ENCODE peak calls at places on chromosomes 12 and 14, in four cellular contexts. One of them, this sample, is unnamed.

GRCh38 chr12:113852695-113853490 is 113.2 kb downstream of the RBM19 start:
- DNase-seq in cardiac fibroblast: no peak
- DNase-seq in AG04449: no peak
- DNase-seq in neuronal stem cell: no peak
- DNase-seq in this sample: no peak

GRCh38 chr12:69442894-69443293 is 27.3 kb upstream of the FRS2 start:
- DNase-seq in cardiac fibroblast: peak; percentile 91
- DNase-seq in AG04449: no peak
- DNase-seq in neuronal stem cell: no peak
- DNase-seq in this sample: peak; percentile 49

GRCh38 chr14:52259452-52259851 is 8.0 kb upstream of the PTGDR start:
- DNase-seq in cardiac fibroblast: peak; percentile 24
- DNase-seq in AG04449: no peak
- DNase-seq in neuronal stem cell: no peak
- DNase-seq in this sample: no peak

GRCh38 chr12:62683724-62684501 is 217.3 kb downstream of the MON2 start:
- DNase-seq in cardiac fibroblast: peak; percentile 88
- DNase-seq in AG04449: no peak
- DNase-seq in neuronal stem cell: no peak
- DNase-seq in this sample: no peak

GRCh38 chr12:45349911-45350310 is 134.0 kb downstream of the ANO6 start:
- DNase-seq in cardiac fibroblast: peak; percentile 43
- DNase-seq in AG04449: no peak
- DNase-seq in neuronal stem cell: no peak
- DNase-seq in this sample: no peak

GRCh38 chr12:12020762-12021161 is 50.0 kb upstream of the BCL2L14 start:
- DNase-seq in cardiac fibroblast: no peak
- DNase-seq in AG04449: no peak
- DNase-seq in neuronal stem cell: no peak
- DNase-seq in this sample: no peak

GRCh38 chr12:4909734-4910501 is at the start of gene KCNA1:
- DNase-seq in cardiac fibroblast: peak; percentile 12
- DNase-seq in AG04449: no peak
- DNase-seq in neuronal stem cell: peak; percentile 33
- DNase-seq in this sample: no peak

GRCh38 chr12:121799175-121799841 is 4.5 kb upstream of the SETD1B start:
- DNase-seq in cardiac fibroblast: peak; percentile 83
- DNase-seq in AG04449: peak; percentile 61
- DNase-seq in neuronal stem cell: no peak
- DNase-seq in this sample: no peak

GRCh38 chr14:61177279-61178225 is 103.6 kb downstream of the TMEM30B start:
- DNase-seq in cardiac fibroblast: no peak
- DNase-seq in AG04449: no peak
- DNase-seq in neuronal stem cell: no peak
- DNase-seq in this sample: no peak

GRCh38 chr12:62767946-62768345 is 167.0 kb downstream of the PPM1H start:
- DNase-seq in cardiac fibroblast: no peak
- DNase-seq in AG04449: no peak
- DNase-seq in neuronal stem cell: no peak
- DNase-seq in this sample: no peak

GRCh38 chr14:29215853-29216252 is 449.3 kb downstream of the FOXG1 start:
- DNase-seq in cardiac fibroblast: peak; percentile 36
- DNase-seq in AG04449: no peak
- DNase-seq in neuronal stem cell: no peak
- DNase-seq in this sample: no peak

GRCh38 chr14:55976219-55976618 is 142.0 kb upstream of the PELI2 start:
- DNase-seq in cardiac fibroblast: no peak
- DNase-seq in AG04449: no peak
- DNase-seq in neuronal stem cell: no peak
- DNase-seq in this sample: no peak

GRCh38 chr14:90816686-90817436 is 631 bp upstream of the TTC7B start:
- DNase-seq in cardiac fibroblast: no peak
- DNase-seq in AG04449: no peak
- DNase-seq in neuronal stem cell: no peak
- DNase-seq in this sample: no peak

GRCh38 chr12:31303466-31303865 is 22.5 kb downstream of the SINHCAF start:
- DNase-seq in cardiac fibroblast: no peak
- DNase-seq in AG04449: no peak
- DNase-seq in neuronal stem cell: no peak
- DNase-seq in this sample: no peak

GRCh38 chr14:37078131-37078530 is 94.3 kb downstream of the SLC25A21 start:
- DNase-seq in cardiac fibroblast: no peak
- DNase-seq in AG04449: no peak
- DNase-seq in neuronal stem cell: no peak
- DNase-seq in this sample: no peak

GRCh38 chr12:52618866-52619265 is 507 bp upstream of the KRT73 start:
- DNase-seq in cardiac fibroblast: no peak
- DNase-seq in AG04449: no peak
- DNase-seq in neuronal stem cell: no peak
- DNase-seq in this sample: no peak

GRCh38 chr14:73850940-73851339 is 691 bp upstream of the PTGR2 start:
- DNase-seq in cardiac fibroblast: peak; percentile 15
- DNase-seq in AG04449: no peak
- DNase-seq in neuronal stem cell: no peak
- DNase-seq in this sample: peak; percentile 86

GRCh38 chr12:118344829-118345228 is 27.9 kb downstream of the TAOK3 start:
- DNase-seq in cardiac fibroblast: no peak
- DNase-seq in AG04449: no peak
- DNase-seq in neuronal stem cell: no peak
- DNase-seq in this sample: peak; percentile 39

GRCh38 chr12:7788316-7788689 is 899 bp upstream of the NANOG start:
- DNase-seq in cardiac fibroblast: no peak
- DNase-seq in AG04449: no peak
- DNase-seq in neuronal stem cell: no peak
- DNase-seq in this sample: no peak

GRCh38 chr14:71582705-71583104 is 349.5 kb upstream of the RGS6 start:
- DNase-seq in cardiac fibroblast: peak; percentile 39
- DNase-seq in AG04449: peak; percentile 42
- DNase-seq in neuronal stem cell: no peak
- DNase-seq in this sample: no peak

GRCh38 chr14:104975481-104976197 is 2.5 kb downstream of the AHNAK2 start:
- DNase-seq in cardiac fibroblast: no peak
- DNase-seq in AG04449: no peak
- DNase-seq in neuronal stem cell: no peak
- DNase-seq in this sample: no peak

GRCh38 chr12:104090685-104091084 is 26.4 kb downstream of the HCFC2 start:
- DNase-seq in cardiac fibroblast: no peak
- DNase-seq in AG04449: no peak
- DNase-seq in neuronal stem cell: no peak
- DNase-seq in this sample: no peak

GRCh38 chr12:26557326-26557725 is 275.7 kb downstream of the ITPR2 start:
- DNase-seq in cardiac fibroblast: no peak
- DNase-seq in AG04449: no peak
- DNase-seq in neuronal stem cell: no peak
- DNase-seq in this sample: no peak

GRCh38 chr14:76343386-76343785 is 32.6 kb upstream of the ESRRB start:
- DNase-seq in cardiac fibroblast: no peak
- DNase-seq in AG04449: no peak
- DNase-seq in neuronal stem cell: no peak
- DNase-seq in this sample: no peak

GRCh38 chr14:53516261-53516774 is 363.2 kb upstream of the DDHD1 start:
- DNase-seq in cardiac fibroblast: peak; percentile 32
- DNase-seq in AG04449: peak; percentile 64
- DNase-seq in neuronal stem cell: no peak
- DNase-seq in this sample: no peak

GRCh38 chr12:65742481-65742971 is 81.8 kb upstream of the HMGA2 start:
- DNase-seq in cardiac fibroblast: peak; percentile 56
- DNase-seq in AG04449: no peak
- DNase-seq in neuronal stem cell: peak; percentile 59
- DNase-seq in this sample: no peak

GRCh38 chr14:99609245-99610117 is 5.5 kb upstream of the CCDC85C start:
- DNase-seq in cardiac fibroblast: peak; percentile 33
- DNase-seq in AG04449: no peak
- DNase-seq in neuronal stem cell: no peak
- DNase-seq in this sample: no peak

GRCh38 chr12:76264617-76265016 is 83.6 kb downstream of the BBS10 start:
- DNase-seq in cardiac fibroblast: peak; percentile 68
- DNase-seq in AG04449: no peak
- DNase-seq in neuronal stem cell: no peak
- DNase-seq in this sample: no peak

DNA sequence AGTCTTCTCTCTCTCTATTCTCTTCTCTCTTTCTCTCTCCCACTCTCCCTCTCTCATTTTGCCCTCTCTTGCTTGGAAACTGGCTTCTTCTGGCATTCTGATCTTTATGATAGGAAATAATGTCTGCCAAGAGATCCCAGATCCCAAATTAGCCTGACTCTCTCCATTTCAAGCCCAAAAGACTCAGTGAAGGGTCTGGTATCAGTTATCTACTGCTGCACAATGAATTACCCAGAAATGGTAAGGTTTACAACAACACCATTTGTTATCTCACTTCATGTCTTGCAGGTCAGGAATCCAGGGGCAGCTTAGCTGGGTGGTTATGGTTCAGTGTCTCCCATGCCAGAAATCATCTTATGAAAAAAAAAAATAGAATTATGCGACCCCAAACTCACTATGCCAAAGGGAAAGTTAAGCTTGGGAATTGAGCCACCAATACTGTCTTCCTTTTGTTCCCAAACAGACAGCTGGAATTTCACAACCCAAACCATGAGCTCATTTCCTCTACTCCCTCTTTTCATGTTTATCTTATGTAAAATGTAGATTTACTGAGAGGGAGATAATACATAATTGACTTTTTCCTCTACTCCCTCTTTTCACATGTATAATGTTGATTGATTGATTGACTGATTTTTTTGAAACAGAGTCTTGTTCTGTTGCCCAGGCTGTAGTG is 67.8 kb upstream of the FICD start:
- DNase-seq in cardiac fibroblast: peak; percentile 26
- DNase-seq in AG04449: no peak
- DNase-seq in neuronal stem cell: no peak
- DNase-seq in this sample: no peak
- H3K4me3 ChIP-seq in cardiac fibroblast: no peak overlapping the region
- H3K4me3 ChIP-seq in AG04449: no peak overlapping the region
- H3K4me3 ChIP-seq in neuronal stem cell: no peak overlapping the region
- H3K4me3 ChIP-seq in this sample: no peak overlapping the region

GRCh38 chr14:92735344-92735743 is 13.1 kb downstream of the LGMN start:
- DNase-seq in cardiac fibroblast: no peak
- DNase-seq in AG04449: no peak
- DNase-seq in neuronal stem cell: no peak
- DNase-seq in this sample: no peak

GRCh38 chr14:92734618-92735017 is 13.8 kb downstream of the LGMN start:
- DNase-seq in cardiac fibroblast: no peak
- DNase-seq in AG04449: no peak
- DNase-seq in neuronal stem cell: no peak
- DNase-seq in this sample: no peak

GRCh38 chr14:92737206-92737605 is 11.2 kb downstream of the LGMN start:
- DNase-seq in cardiac fibroblast: no peak
- DNase-seq in AG04449: no peak
- DNase-seq in neuronal stem cell: no peak
- DNase-seq in this sample: no peak

GRCh38 chr14:92740440-92740839 is 8.0 kb downstream of the LGMN start:
- DNase-seq in cardiac fibroblast: no peak
- DNase-seq in AG04449: no peak
- DNase-seq in neuronal stem cell: no peak
- DNase-seq in this sample: no peak

GRCh38 chr14:92737619-92738188 is 10.7 kb downstream of the LGMN start:
- DNase-seq in cardiac fibroblast: no peak
- DNase-seq in AG04449: no peak
- DNase-seq in neuronal stem cell: no peak
- DNase-seq in this sample: no peak
- H3K4me3 ChIP-seq in cardiac fibroblast: no peak overlapping the region
- H3K4me3 ChIP-seq in AG04449: no peak overlapping the region
- H3K4me3 ChIP-seq in neuronal stem cell: no peak overlapping the region
- H3K4me3 ChIP-seq in this sample: no peak overlapping the region

GRCh38 chr14:57266060-57266459 is 2.6 kb downstream of the EXOC5 start:
- DNase-seq in cardiac fibroblast: peak; percentile 19
- DNase-seq in AG04449: no peak
- DNase-seq in neuronal stem cell: no peak
- DNase-seq in this sample: no peak
- H3K4me3 ChIP-seq in cardiac fibroblast: no peak overlapping the region
- H3K4me3 ChIP-seq in AG04449: no peak overlapping the region
- H3K4me3 ChIP-seq in neuronal stem cell: no peak overlapping the region
- H3K4me3 ChIP-seq in this sample: peak overlapping the region; percentile 12

DNA sequence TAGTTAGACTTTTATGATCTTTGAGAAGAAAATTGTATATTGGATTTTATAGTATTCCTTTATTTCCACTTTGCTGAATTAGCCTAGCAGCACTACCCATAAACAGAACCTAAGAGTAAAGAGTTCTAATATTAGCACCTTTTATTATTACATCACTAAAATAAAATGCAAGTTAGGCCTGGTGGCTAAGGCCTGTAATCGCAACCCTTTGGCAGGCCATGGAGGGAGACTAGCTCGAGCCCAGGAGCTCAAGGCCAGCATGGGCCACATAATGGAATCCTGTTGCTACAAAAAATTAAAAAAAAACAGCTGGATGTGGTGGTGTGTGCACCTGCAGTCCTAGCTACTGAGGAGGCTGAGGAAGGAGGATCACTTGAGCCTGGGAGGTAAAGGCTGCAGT is 288.2 kb downstream of the TRHDE start:
- DNase-seq in cardiac fibroblast: no peak
- DNase-seq in AG04449: no peak
- DNase-seq in neuronal stem cell: no peak
- DNase-seq in this sample: no peak
- H3K4me3 ChIP-seq in cardiac fibroblast: no peak overlapping the region
- H3K4me3 ChIP-seq in AG04449: no peak overlapping the region
- H3K4me3 ChIP-seq in neuronal stem cell: no peak overlapping the region
- H3K4me3 ChIP-seq in this sample: no peak overlapping the region

DNA sequence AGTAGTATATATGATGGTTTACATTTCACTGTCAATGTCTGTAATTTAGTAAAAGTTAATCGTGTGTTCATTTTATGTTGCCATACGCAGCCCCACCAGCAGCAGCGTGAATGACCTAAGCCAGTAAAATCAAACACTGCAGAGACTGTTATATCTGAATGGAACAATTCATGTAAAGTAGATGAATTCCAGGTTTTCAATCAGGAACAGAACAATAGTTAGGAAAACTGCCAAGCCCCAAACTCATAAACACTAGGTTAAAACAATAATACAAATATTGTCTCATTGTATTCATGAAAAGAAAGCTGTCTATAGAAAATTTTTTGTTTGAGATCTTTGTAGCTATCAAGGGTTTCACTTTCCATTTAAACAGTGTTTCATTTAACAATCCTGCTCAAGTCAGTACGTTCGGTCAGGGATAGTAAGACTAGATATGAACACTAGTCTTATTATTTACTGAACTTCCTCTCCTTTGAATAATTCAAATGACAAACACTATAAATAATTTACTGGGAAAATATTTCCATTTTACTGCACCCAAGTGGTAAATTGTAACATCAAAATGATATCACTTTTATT is 256.8 kb upstream of the FLRT2 start:
- DNase-seq in cardiac fibroblast: peak; percentile 3
- DNase-seq in AG04449: no peak
- DNase-seq in neuronal stem cell: no peak
- DNase-seq in this sample: no peak
- H3K4me3 ChIP-seq in cardiac fibroblast: no peak overlapping the region
- H3K4me3 ChIP-seq in AG04449: no peak overlapping the region
- H3K4me3 ChIP-seq in neuronal stem cell: no peak overlapping the region
- H3K4me3 ChIP-seq in this sample: no peak overlapping the region

DNA sequence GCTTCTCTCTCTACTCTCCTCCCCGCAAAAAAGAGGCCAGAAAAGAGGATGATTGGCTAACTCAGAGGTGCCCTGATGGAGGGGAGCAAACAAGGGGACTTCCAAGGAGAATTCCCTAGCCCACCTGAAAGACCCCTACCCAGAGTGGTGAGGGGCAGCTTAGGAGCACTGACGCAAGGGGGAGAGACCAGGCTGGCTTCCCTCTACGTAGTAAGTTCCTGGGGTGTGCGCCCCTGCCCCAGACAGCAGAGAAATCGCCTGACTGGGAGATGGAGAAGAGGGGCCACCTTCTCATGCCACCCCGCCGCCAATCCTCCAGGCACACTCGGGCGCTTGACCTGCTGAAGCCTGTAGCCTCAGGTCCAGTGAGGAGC is 2.1 kb upstream of the DIO3 start:
- DNase-seq in cardiac fibroblast: no peak
- DNase-seq in AG04449: no peak
- DNase-seq in neuronal stem cell: no peak
- DNase-seq in this sample: no peak
- H3K4me3 ChIP-seq in cardiac fibroblast: no peak overlapping the region
- H3K4me3 ChIP-seq in AG04449: no peak overlapping the region
- H3K4me3 ChIP-seq in neuronal stem cell: peak overlapping the region; percentile 82
- H3K4me3 ChIP-seq in this sample: no peak overlapping the region

This sample was measured in epithelial cell of proximal tubule.